ENCODE peak calls at places on chromosome 7, in seven cellular contexts. H is RWPE2; O is thyroid gland; W is fibroblast of lung; E is fibroblast of the aortic adventitia; S is endothelial cell; G is CD4-positive, alpha-beta T cell. J is an unnamed sample.

GRCh38 chr7:87336136-87336535 is 9.3 kb upstream of the CROT start:
- DNase-seq in O (no peak), G (no peak), S (no peak), H (no peak), E (no peak), W (no peak), J (no peak)

GRCh38 chr7:24825315-24825917 is 68.2 kb upstream of the GSDME start:
- DNase-seq in H (no peak), W (peak; percentile 34), E (no peak), G (no peak), S (no peak), O (no peak), J (no peak)

GRCh38 chr7:46315891-46316290 is 394.8 kb upstream of the IGFBP3 start:
- DNase-seq in O (no peak), E (peak; percentile 39), G (no peak), W (peak; percentile 14), H (no peak), S (no peak), J (no peak)

GRCh38 chr7:102450242-102450641 is 14.4 kb downstream of the ALKBH4 start:
- DNase-seq in W (no peak), O (no peak), S (no peak), E (no peak), H (no peak), G (peak; percentile 60), J (no peak)

GRCh38 chr7:45985902-45986301 is 64.8 kb upstream of the IGFBP3 start:
- DNase-seq in W (peak; percentile 76), S (no peak), E (peak; percentile 48), O (no peak), G (no peak), H (no peak), J (no peak)

GRCh38 chr7:154698726-154699291 is 304.1 kb downstream of the PAXIP1 start:
- DNase-seq in E (no peak), O (no peak), W (peak; percentile 14), H (no peak), S (peak; percentile 49), G (no peak), J (no peak)

GRCh38 chr7:69893915-69894314 is 295.6 kb downstream of the AUTS2 start:
- DNase-seq in S (peak; percentile 10), O (no peak), G (no peak), E (peak; percentile 26), H (no peak), W (peak; percentile 18), J (no peak)

GRCh38 chr7:16428672-16429071 is 7.3 kb upstream of the CRPPA start:
- DNase-seq in S (no peak), O (no peak), W (peak; percentile 90), H (no peak), E (peak; percentile 79), G (no peak), J (no peak)

GRCh38 chr7:135662373-135663114 is at the start of gene STMP1:
- DNase-seq in E (peak; percentile 93), H (peak; percentile 95), W (peak; percentile 94), S (peak; percentile 99), G (peak; percentile 96), O (peak; percentile 96), J (peak; percentile 99)

GRCh38 chr7:66333443-66333842 is 128.3 kb downstream of the TPST1 start:
- DNase-seq in H (no peak), E (no peak), S (no peak), O (no peak), W (no peak), G (no peak), J (no peak)

GRCh38 chr7:139772837-139773236 is 5.0 kb downstream of the HIPK2 start:
- DNase-seq in O (no peak), H (no peak), S (no peak), W (no peak), E (no peak), G (no peak), J (no peak)

GRCh38 chr7:25989140-25989705 is 162.8 kb upstream of the NFE2L3 start:
- DNase-seq in O (no peak), H (no peak), S (no peak), G (no peak), W (no peak), E (no peak), J (no peak)

GRCh38 chr7:101956130-101956529 is 138.7 kb downstream of the CUX1 start:
- DNase-seq in W (no peak), S (no peak), O (no peak), E (no peak), H (no peak), G (no peak), J (no peak)

GRCh38 chr7:16697507-16698199 is 51.7 kb downstream of the BZW2 start:
- DNase-seq in G (no peak), O (no peak), W (peak; percentile 79), H (no peak), E (peak; percentile 51), S (no peak), J (no peak)

GRCh38 chr7:26397786-26398435 is 106.2 kb downstream of the SNX10 start:
- DNase-seq in W (no peak), O (peak; percentile 23), G (no peak), H (no peak), E (no peak), S (peak; percentile 60), J (no peak)

GRCh38 chr7:107939472-107940145 is 48.6 kb downstream of the DLD start:
- DNase-seq in G (no peak), W (peak; percentile 95), E (peak; percentile 96), S (no peak), H (no peak), O (no peak), J (no peak)

GRCh38 chr7:123846217-123846891 is 1.4 kb downstream of the HYAL4 start:
- DNase-seq in O (no peak), E (peak; percentile 6), H (no peak), S (peak; percentile 26), W (peak; percentile 15), G (no peak), J (no peak)

GRCh38 chr7:96414931-96415292 is 93.0 kb upstream of the SLC25A13 start:
- DNase-seq in G (no peak), O (peak; percentile 11), E (peak; percentile 29), W (no peak), S (peak; percentile 60), H (no peak), J (no peak)

GRCh38 chr7:108630002-108630401 is 60.3 kb downstream of the DNAJB9 start:
- DNase-seq in O (no peak), G (no peak), H (no peak), E (peak; percentile 45), W (peak; percentile 17), S (no peak), J (no peak)

GRCh38 chr7:153044981-153045380 is 285.4 kb downstream of the ACTR3B start:
- DNase-seq in G (no peak), H (no peak), S (no peak), O (no peak), E (no peak), W (no peak), J (no peak)

GRCh38 chr7:31487071-31487470 is 26.8 kb upstream of the ITPRID1 start:
- DNase-seq in W (no peak), H (no peak), O (no peak), S (no peak), G (no peak), E (no peak), J (no peak)

DNA sequence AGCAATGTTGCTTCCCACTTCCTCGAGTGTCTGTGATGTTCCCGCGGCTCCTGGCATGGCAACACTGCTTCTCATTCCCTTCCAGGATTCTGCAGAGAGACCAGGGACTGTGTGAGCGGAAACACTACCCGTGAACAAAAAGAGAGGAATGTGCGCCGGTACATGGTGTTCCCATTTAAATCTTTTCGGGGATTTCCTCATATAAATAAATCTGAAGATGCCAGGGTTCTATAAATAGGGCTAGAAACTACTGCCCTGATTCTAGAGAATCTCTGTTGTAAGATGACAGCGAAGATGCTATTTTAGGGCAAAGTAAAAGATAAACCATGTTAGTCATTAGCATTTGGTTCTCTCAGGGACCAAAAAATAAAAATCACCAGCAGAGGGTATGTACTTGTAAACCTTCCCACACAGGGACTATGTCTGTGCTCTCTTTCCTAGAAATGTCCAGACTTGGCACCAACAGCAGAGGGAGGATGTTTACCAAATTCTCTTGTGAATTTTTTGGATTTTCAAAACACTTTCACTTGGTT is 92.2 kb upstream of the DDC start:
- DNase-seq in E (peak; percentile 84), O (no peak), W (no peak), H (no peak), G (no peak), S (no peak), J (no peak)
- TF ChIP-seq CTCF in E (peak; percentile 37), O (no peak), W (no peak), H (no peak), G (no peak), S (no peak), J (peak; percentile 73)

GRCh38 chr7:12493866-12494265 is 76.7 kb upstream of the SCIN start:
- DNase-seq in G (no peak), O (no peak), W (peak; percentile 44), S (no peak), H (no peak), E (no peak), J (no peak)

GRCh38 chr7:12491526-12491925 is 79.0 kb upstream of the SCIN start:
- DNase-seq in E (no peak), S (no peak), G (no peak), H (no peak), W (no peak), O (no peak), J (no peak)

GRCh38 chr7:12493407-12493806 is 77.1 kb upstream of the SCIN start:
- DNase-seq in W (peak; percentile 65), H (no peak), E (peak; percentile 69), O (no peak), S (no peak), G (no peak), J (no peak)

GRCh38 chr7:12490941-12491340 is 79.6 kb upstream of the SCIN start:
- DNase-seq in S (no peak), H (no peak), O (no peak), G (no peak), E (no peak), W (no peak), J (no peak)

GRCh38 chr7:12490105-12490688 is 80.3 kb upstream of the SCIN start:
- DNase-seq in E (peak; percentile 37), O (no peak), H (no peak), S (no peak), W (peak; percentile 42), G (no peak), J (no peak)
- TF ChIP-seq CTCF in E (peak; percentile 41), O (peak; percentile 62), H (peak; percentile 75), S (peak; percentile 74), W (peak; percentile 56), G (peak; percentile 59), J (peak; percentile 87)

GRCh38 chr7:37833107-37833817 is 15.1 kb upstream of the NME8 start:
- DNase-seq in O (peak; percentile 35), H (no peak), G (peak; percentile 13), E (peak; percentile 70), S (peak; percentile 42), W (peak; percentile 24), J (no peak)

GRCh38 chr7:37832194-37832593 is 16.2 kb upstream of the NME8 start:
- DNase-seq in S (no peak), G (no peak), W (peak; percentile 2), O (peak; percentile 90), E (peak; percentile 44), H (peak; percentile 72), J (no peak)

GRCh38 chr7:37831214-37831613 is 17.2 kb upstream of the NME8 start:
- DNase-seq in S (no peak), O (no peak), G (no peak), H (no peak), W (no peak), E (no peak), J (no peak)

GRCh38 chr7:37833818-37834146 is 14.6 kb upstream of the NME8 start:
- DNase-seq in O (no peak), S (no peak), H (no peak), E (no peak), G (no peak), W (no peak), J (no peak)
- TF ChIP-seq CTCF in O (no peak), S (peak; percentile 32), H (peak; percentile 69), E (no peak), G (peak; percentile 57), W (no peak), J (peak; percentile 54)

GRCh38 chr7:1511829-1512422 is 7.7 kb upstream of the INTS1 start:
- DNase-seq in E (no peak), S (no peak), H (no peak), O (no peak), G (no peak), W (no peak), J (no peak)
- TF ChIP-seq CTCF in E (no peak), S (no peak), H (no peak), O (no peak), G (no peak), W (no peak), J (no peak)

J was measured in chondrocyte.